ENCODE peak calls at places on chromosomes 5 and 9, in six cellular contexts. R is RWPE1, D is kidney, C is WERI-Rb-1, P is sigmoid colon, Z is PC-9. V is an unnamed sample.

GRCh38 chr9:100427366-100428263 is 672 bp downstream of the MSANTD3 start:
- DNase-seq in C (peak), R (peak), P (peak), Z (peak), D (peak), V (peak)

GRCh38 chr5:148791334-148791667 is 35.1 kb upstream of the ADRB2 start:
- DNase-seq in Z (no peak), D (no peak), P (no peak), C (no peak), R (peak), V (no peak)

GRCh38 chr5:151660616-151661015 is 26.1 kb downstream of the SPARC start:
- DNase-seq in R (peak), Z (no peak), D (no peak), P (no peak), C (no peak), V (no peak)

GRCh38 chr9:129671065-129671464 is 5.6 kb downstream of the PRRX2 start:
- DNase-seq in R (no peak), P (no peak), Z (no peak), C (no peak), D (no peak), V (no peak)

GRCh38 chr9:115207003-115207837 is 89.3 kb upstream of the TNC start:
- DNase-seq in Z (no peak), D (no peak), P (no peak), C (no peak), R (no peak), V (no peak)

GRCh38 chr5:153276151-153276550 is 214.3 kb upstream of the GRIA1 start:
- DNase-seq in Z (no peak), R (peak), C (no peak), D (no peak), P (no peak), V (no peak)

GRCh38 chr5:139488269-139488668 is 5.7 kb upstream of the STING1 start:
- DNase-seq in C (no peak), P (peak), R (no peak), D (no peak), Z (no peak), V (no peak)

GRCh38 chr5:74642543-74642863 is 2.0 kb upstream of the ENC1 start:
- DNase-seq in Z (peak), C (no peak), D (no peak), P (no peak), R (no peak), V (no peak)

GRCh38 chr5:173053041-173053440 is 3.1 kb upstream of the CREBRF start:
- DNase-seq in R (no peak), P (no peak), C (no peak), D (no peak), Z (no peak), V (no peak)

GRCh38 chr9:129596541-129597328 is 24.2 kb downstream of the C9orf50 start:
- DNase-seq in P (peak), R (no peak), D (peak), C (no peak), Z (no peak), V (no peak)

GRCh38 chr9:136558373-136558772 is 12.5 kb upstream of the NOTCH1 start:
- DNase-seq in R (no peak), Z (peak), D (peak), P (no peak), C (no peak), V (no peak)

GRCh38 chr5:147857302-147858129 is 21.0 kb upstream of the SCGB3A2 start:
- DNase-seq in D (no peak), Z (peak), R (peak), C (peak), P (peak), V (peak)

GRCh38 chr5:35058395-35058794 is 10.6 kb upstream of the AGXT2 start:
- DNase-seq in D (no peak), P (no peak), C (no peak), R (no peak), Z (no peak), V (no peak)

GRCh38 chr9:6973762-6974161 is 216.0 kb downstream of the KDM4C start:
- DNase-seq in R (no peak), C (no peak), Z (no peak), D (no peak), P (no peak), V (no peak)

GRCh38 chr9:92425578-92425977 is 1.3 kb upstream of the OMD start:
- DNase-seq in Z (no peak), R (no peak), D (no peak), P (no peak), C (no peak), V (no peak)

GRCh38 chr9:5478214-5478613 is 27.9 kb downstream of the CD274 start:
- DNase-seq in C (no peak), D (no peak), P (no peak), R (no peak), Z (no peak), V (no peak)

GRCh38 chr9:73089304-73089985 is 62.2 kb upstream of the ANXA1 start:
- DNase-seq in R (no peak), P (no peak), C (no peak), Z (no peak), D (no peak), V (no peak)

GRCh38 chr5:171845857-171846785 is 60.5 kb downstream of the SMIM23 start:
- DNase-seq in Z (no peak), P (no peak), C (no peak), R (peak), D (no peak), V (no peak)

GRCh38 chr5:52989025-52989780 is at the start of gene ITGA2:
- DNase-seq in P (peak), C (peak), Z (peak), R (peak), D (peak), V (peak)

GRCh38 chr5:157252741-157253465 is 13.0 kb upstream of the CYFIP2 start:
- DNase-seq in R (no peak), P (no peak), D (no peak), Z (no peak), C (no peak), V (peak)

GRCh38 chr5:134100283-134101011 is 14.0 kb upstream of the TCF7 start:
- DNase-seq in C (no peak), Z (no peak), D (peak), P (no peak), R (peak), V (peak)

GRCh38 chr9:14277202-14277601 is 36.7 kb downstream of the NFIB start:
- DNase-seq in C (no peak), Z (no peak), D (no peak), P (no peak), R (peak), V (no peak)

GRCh38 chr5:5584236-5584749 is 161.8 kb downstream of the ICE1 start:
- DNase-seq in R (no peak), Z (no peak), D (no peak), C (peak), P (no peak), V (no peak)

GRCh38 chr5:104418056-104418455 is 855.5 kb upstream of the NUDT12 start:
- DNase-seq in R (no peak), P (no peak), C (no peak), Z (no peak), D (no peak), V (no peak)

GRCh38 chr5:18312016-18312415 is 677.8 kb downstream of the TAF11L14 start:
- DNase-seq in R (no peak), Z (no peak), P (no peak), C (no peak), D (no peak), V (no peak)

GRCh38 chr9:114364528-114365041 is 23.2 kb downstream of the AKNA start:
- DNase-seq in P (no peak), C (no peak), Z (peak), R (no peak), D (peak), V (no peak)

GRCh38 chr5:31280210-31280609 is 86.7 kb downstream of the CDH6 start:
- DNase-seq in P (no peak), Z (no peak), D (no peak), C (no peak), R (no peak), V (no peak)

GRCh38 chr9:79012561-79012960 is 559.2 kb upstream of the TLE4 start:
- DNase-seq in C (no peak), Z (no peak), D (no peak), P (no peak), R (peak), V (no peak)

GRCh38 chr5:123518111-123518510 is 6.1 kb downstream of the CSNK1G3 start:
- DNase-seq in R (no peak), P (no peak), D (no peak), C (no peak), Z (no peak), V (no peak)

GRCh38 chr5:14440598-14441401 is 140.8 kb upstream of the OTULINL start:
- DNase-seq in C (peak), D (peak), P (peak), R (no peak), Z (no peak), V (peak)

GRCh38 chr5:150553402-150553801 is 45.5 kb downstream of the NDST1 start:
- DNase-seq in Z (no peak), R (no peak), D (no peak), C (no peak), P (no peak), V (peak)

GRCh38 chr5:86797677-86798076 is 179.9 kb downstream of the COX7C start:
- DNase-seq in Z (no peak), D (no peak), C (no peak), R (no peak), P (no peak), V (no peak)

GRCh38 chr5:56569051-56569450 is 246.3 kb upstream of the MAP3K1 start:
- DNase-seq in C (no peak), P (no peak), D (no peak), Z (peak), R (no peak), V (no peak)

DNA sequence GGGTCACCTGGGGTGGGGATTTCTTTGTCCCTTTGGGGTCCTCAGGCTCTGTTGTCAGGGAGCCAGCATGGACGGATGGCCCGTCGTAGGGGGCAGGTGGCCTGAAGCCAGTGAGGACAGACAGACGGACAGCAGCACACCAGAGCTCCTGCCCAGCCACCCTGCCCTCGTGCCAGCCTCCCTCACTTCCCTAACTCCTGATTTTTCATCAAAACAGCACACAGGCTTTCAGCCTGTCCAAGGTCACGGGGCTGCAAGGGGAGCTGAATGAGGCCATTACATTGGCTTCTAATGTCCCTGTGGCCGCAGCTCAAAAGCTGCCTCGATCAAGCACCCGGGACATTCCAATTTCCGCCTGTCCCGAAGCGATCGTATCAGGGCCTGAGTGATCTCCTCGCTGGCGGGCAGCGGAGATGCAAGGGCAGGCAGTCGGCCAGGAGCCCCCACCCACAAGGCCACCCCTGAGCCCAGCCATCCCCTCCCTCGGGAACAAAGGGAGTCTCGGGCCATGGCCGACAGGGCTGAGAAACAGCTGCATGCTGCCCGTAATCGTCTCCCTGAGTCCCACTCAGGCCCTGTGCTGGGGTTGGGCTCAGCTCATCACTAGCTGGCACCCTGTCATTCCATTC is 50.5 kb upstream of the RNU6ATAC start:
- DNase-seq in D (peak), Z (no peak), C (no peak), P (peak), R (no peak), V (no peak)
- H3K27ac ChIP-seq in D (peak), Z (no peak), C (no peak), P (peak), R (no peak), V (peak)

GRCh38 chr9:20552874-20553624 is 69.2 kb downstream of the MLLT3 start:
- DNase-seq in R (no peak), P (no peak), Z (peak), D (no peak), C (no peak), V (no peak)
- TF ChIP-seq CTCF in R (no peak), P (no peak), Z (peak), D (no peak), C (no peak), V (peak)

DNA sequence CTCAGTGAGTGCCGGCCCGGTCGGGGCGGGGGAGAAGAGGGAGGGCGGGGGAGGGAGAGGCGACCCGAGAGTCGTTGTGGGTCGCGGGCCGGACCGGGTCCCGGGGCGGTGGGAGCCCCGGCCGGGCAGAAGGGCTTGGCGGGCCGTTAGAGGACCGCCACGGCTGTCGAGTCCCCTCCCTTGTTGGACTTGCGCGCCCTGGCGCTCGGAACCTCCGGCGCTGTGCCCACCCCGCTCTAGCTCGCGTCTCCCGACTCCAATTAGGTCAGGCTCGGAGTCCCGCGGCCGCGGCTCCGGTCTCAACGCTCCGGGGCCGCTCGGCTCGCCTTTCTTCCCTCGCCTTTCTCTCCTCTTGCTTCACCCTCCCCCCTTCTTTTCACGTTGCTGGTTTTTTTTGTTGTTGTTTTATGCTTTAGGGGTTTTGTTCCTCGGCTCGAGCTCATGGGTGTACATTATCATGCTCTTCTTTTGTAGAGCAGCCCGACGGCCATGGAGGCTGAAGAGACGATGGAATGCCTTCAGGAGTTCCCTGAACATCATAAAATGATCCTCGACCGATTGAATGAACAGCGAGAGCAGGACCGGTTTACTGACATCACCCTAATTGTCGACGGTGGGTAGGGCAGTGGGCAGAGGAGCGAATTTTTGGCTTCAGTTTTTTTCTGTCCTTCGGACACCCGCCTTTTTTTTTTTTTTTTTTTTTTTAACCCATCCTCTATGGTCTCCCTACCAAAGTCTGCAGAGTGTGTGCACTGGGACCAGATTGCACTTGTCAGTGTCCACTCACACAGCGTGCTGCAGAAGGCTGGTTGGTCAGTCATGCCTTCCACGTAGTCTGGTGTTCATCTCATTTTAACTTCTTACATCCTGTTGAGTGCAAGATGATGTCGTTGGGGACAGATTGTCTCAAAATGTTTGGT is 1.1 kb downstream of the ZNF131 start:
- DNase-seq in D (no peak), R (peak), C (no peak), Z (peak), P (no peak), V (no peak)
- H3K27ac ChIP-seq in D (peak), R (peak), C (peak), Z (peak), P (peak), V (peak)

GRCh38 chr5:9269024-9269423 is 276.9 kb downstream of the SEMA5A start:
- DNase-seq in P (no peak), Z (no peak), R (peak), D (no peak), C (no peak), V (no peak)
- TF ChIP-seq CTCF in P (no peak), Z (no peak), R (no peak), D (no peak), C (no peak), V (no peak)

GRCh38 chr5:116509483-116510244 is 65.0 kb downstream of the SEMA6A start:
- DNase-seq in P (no peak), C (no peak), D (no peak), Z (no peak), R (no peak), V (no peak)
- H3K27ac ChIP-seq in P (peak), C (no peak), D (no peak), Z (no peak), R (no peak), V (no peak)

DNA sequence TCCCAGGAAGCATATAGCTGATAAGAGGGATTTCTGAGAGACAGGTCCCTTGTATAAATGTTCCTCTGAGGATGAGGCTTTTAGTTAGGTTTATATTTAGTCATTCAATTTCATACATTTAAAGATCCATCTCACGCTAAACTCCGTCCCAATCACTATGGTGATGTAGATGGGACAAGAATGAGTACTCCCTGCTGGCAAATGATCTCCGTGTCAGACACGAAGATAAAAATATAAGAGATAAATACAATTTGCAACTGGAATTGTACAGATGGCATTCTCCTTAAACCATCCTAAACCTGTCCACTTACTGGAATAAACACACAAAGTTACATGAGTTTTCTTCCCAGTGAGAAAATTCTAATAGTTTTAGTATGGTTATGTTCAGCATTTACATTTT is 233.0 kb downstream of the PRR16 start:
- DNase-seq in Z (no peak), C (no peak), D (no peak), R (no peak), P (no peak), V (no peak)
- TF ChIP-seq CTCF in Z (no peak), C (no peak), D (no peak), R (no peak), P (no peak), V (no peak)

DNA sequence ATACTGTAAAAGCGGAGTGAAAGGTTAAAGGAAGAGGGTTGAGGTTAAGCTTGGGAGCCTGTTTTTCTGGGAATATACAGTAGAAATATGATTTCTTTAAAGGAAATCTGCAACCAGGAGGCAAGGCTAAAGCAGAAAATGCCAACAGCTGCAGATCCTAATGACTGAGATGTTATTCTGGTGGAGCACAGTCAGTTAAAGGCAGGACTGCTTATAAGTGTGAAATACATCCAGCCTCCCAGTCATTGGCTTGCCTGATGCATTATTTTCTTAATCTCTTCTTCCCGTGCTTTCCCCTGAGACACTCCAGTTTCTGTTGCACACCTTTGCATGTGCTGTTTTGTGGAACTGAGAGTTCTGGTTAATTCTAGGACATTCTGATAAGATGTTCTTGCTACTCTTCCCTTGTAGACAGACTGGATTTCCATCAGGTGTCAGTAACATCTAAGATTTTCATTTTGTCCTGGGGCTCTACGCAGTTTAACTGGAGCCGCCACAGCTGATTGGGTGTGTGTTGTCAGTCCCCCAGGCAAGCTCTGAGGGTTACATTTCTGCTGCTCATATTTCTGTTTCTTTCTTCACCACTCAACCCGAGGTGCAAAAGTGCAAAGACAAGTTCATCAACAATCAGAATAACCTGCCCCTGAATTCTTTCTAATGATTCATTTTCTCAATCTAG is 44.4 kb downstream of the CAST start:
- DNase-seq in C (no peak), Z (peak), R (peak), D (no peak), P (no peak), V (no peak)
- H3K27ac ChIP-seq in C (no peak), Z (peak), R (no peak), D (no peak), P (no peak), V (no peak)

GRCh38 chr9:1875251-1875851 is 139.8 kb upstream of the SMARCA2 start:
- DNase-seq in D (no peak), Z (no peak), P (no peak), C (no peak), R (no peak), V (no peak)

GRCh38 chr9:1875921-1876448 is 139.2 kb upstream of the SMARCA2 start:
- DNase-seq in C (no peak), D (peak), P (no peak), R (no peak), Z (no peak), V (no peak)

GRCh38 chr9:1869843-1870242 is 145.3 kb upstream of the SMARCA2 start:
- DNase-seq in P (no peak), D (no peak), R (no peak), C (peak), Z (no peak), V (no peak)

GRCh38 chr9:1870915-1871314 is 144.2 kb upstream of the SMARCA2 start:
- DNase-seq in R (no peak), C (no peak), Z (no peak), D (no peak), P (no peak), V (no peak)

DNA sequence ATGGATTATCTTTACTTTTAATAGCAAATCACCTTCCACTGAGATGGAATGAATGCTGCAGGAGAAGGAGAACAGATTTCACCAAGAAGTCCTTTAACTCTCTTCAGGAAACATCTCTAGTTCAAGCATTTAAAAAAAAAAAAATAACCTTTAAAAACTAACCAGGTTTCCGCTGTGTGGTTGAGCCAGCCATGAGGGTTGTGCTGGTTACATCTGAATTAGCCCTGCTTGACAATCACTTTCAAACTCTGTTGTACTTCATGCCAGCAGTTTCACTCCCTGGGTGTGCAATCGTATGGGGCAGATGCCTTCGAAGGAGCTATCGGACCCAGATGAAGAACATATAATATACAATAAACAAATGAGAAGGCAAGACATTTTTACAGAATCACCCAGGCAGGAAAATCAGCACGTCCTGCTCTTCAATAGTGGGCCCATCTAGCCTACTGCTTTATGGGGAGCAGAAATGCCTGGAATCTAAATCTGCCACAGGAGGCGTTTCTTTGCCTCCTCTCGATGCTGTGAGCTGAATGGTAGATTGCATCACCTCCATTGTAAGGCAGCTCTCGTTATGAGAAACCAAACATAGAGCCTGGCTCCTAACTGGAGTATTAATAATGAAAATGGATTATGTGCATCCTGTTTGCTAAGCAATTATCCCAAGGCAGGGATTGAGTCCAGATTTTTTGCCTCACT is 143.5 kb upstream of the SMARCA2 start:
- DNase-seq in R (no peak), D (no peak), Z (no peak), C (no peak), P (no peak), V (no peak)
- TF ChIP-seq CTCF in R (no peak), D (no peak), Z (no peak), C (no peak), P (no peak), V (no peak)